ENCODE peak calls at places on chromosomes 16 and 17, in nine cellular contexts. One of them, this sample, is unnamed.

GRCh38 chr16:73025111-73025505 is 22.8 kb downstream of the ZFHX3 start:
- DNase-seq in HFFc6: no peak
- DNase-seq in effector CD4-positive, alpha-beta T cell: no peak
- DNase-seq in GM12891: no peak
- DNase-seq in CD4-positive, CD25-positive, alpha-beta regulatory T cell: no peak
- DNase-seq in progenitor cell of endocrine pancreas: no peak
- DNase-seq in left ventricle myocardium superior: peak
- DNase-seq in stimulated activated naive CD8-positive, alpha-beta T cell treated with anti-CD3 and anti-CD28 coated beads, Interleukin-15, Interleukin-2, amounts not matched to agents 100 U/mL and 50 U/mL, for 24 hours: no peak
- DNase-seq in RPMI7951: no peak
- DNase-seq in this sample: no peak

GRCh38 chr17:50262001-50262794 is 12.1 kb upstream of the TMEM92 start:
- DNase-seq in HFFc6: no peak
- DNase-seq in effector CD4-positive, alpha-beta T cell: no peak
- DNase-seq in GM12891: no peak
- DNase-seq in CD4-positive, CD25-positive, alpha-beta regulatory T cell: no peak
- DNase-seq in progenitor cell of endocrine pancreas: no peak
- DNase-seq in left ventricle myocardium superior: no peak
- DNase-seq in stimulated activated naive CD8-positive, alpha-beta T cell treated with anti-CD3 and anti-CD28 coated beads, Interleukin-15, Interleukin-2, amounts not matched to agents 100 U/mL and 50 U/mL, for 24 hours: no peak
- DNase-seq in RPMI7951: no peak
- DNase-seq in this sample: no peak

GRCh38 chr16:23505180-23505665 is 5.1 kb downstream of the GGA2 start:
- DNase-seq in HFFc6: no peak
- DNase-seq in effector CD4-positive, alpha-beta T cell: no peak
- DNase-seq in GM12891: no peak
- DNase-seq in CD4-positive, CD25-positive, alpha-beta regulatory T cell: no peak
- DNase-seq in progenitor cell of endocrine pancreas: no peak
- DNase-seq in left ventricle myocardium superior: no peak
- DNase-seq in stimulated activated naive CD8-positive, alpha-beta T cell treated with anti-CD3 and anti-CD28 coated beads, Interleukin-15, Interleukin-2, amounts not matched to agents 100 U/mL and 50 U/mL, for 24 hours: no peak
- DNase-seq in RPMI7951: no peak
- DNase-seq in this sample: peak

GRCh38 chr16:17364319-17365210 is 106.2 kb downstream of the XYLT1 start:
- DNase-seq in HFFc6: peak
- DNase-seq in effector CD4-positive, alpha-beta T cell: peak
- DNase-seq in GM12891: no peak
- DNase-seq in CD4-positive, CD25-positive, alpha-beta regulatory T cell: peak
- DNase-seq in progenitor cell of endocrine pancreas: no peak
- DNase-seq in left ventricle myocardium superior: no peak
- DNase-seq in stimulated activated naive CD8-positive, alpha-beta T cell treated with anti-CD3 and anti-CD28 coated beads, Interleukin-15, Interleukin-2, amounts not matched to agents 100 U/mL and 50 U/mL, for 24 hours: no peak
- DNase-seq in RPMI7951: peak
- DNase-seq in this sample: no peak

GRCh38 chr16:23899869-23900268 is 64.1 kb downstream of the PRKCB start:
- DNase-seq in HFFc6: no peak
- DNase-seq in effector CD4-positive, alpha-beta T cell: no peak
- DNase-seq in GM12891: no peak
- DNase-seq in CD4-positive, CD25-positive, alpha-beta regulatory T cell: no peak
- DNase-seq in progenitor cell of endocrine pancreas: no peak
- DNase-seq in left ventricle myocardium superior: no peak
- DNase-seq in stimulated activated naive CD8-positive, alpha-beta T cell treated with anti-CD3 and anti-CD28 coated beads, Interleukin-15, Interleukin-2, amounts not matched to agents 100 U/mL and 50 U/mL, for 24 hours: no peak
- DNase-seq in RPMI7951: no peak
- DNase-seq in this sample: no peak

GRCh38 chr16:74448990-74449389 is 27.7 kb upstream of the CLEC18B start:
- DNase-seq in HFFc6: peak
- DNase-seq in effector CD4-positive, alpha-beta T cell: no peak
- DNase-seq in GM12891: no peak
- DNase-seq in CD4-positive, CD25-positive, alpha-beta regulatory T cell: no peak
- DNase-seq in progenitor cell of endocrine pancreas: no peak
- DNase-seq in left ventricle myocardium superior: peak
- DNase-seq in stimulated activated naive CD8-positive, alpha-beta T cell treated with anti-CD3 and anti-CD28 coated beads, Interleukin-15, Interleukin-2, amounts not matched to agents 100 U/mL and 50 U/mL, for 24 hours: no peak
- DNase-seq in RPMI7951: peak
- DNase-seq in this sample: peak

GRCh38 chr17:17722081-17722905 is 41.0 kb downstream of the RAI1 start:
- DNase-seq in HFFc6: peak
- DNase-seq in effector CD4-positive, alpha-beta T cell: no peak
- DNase-seq in GM12891: no peak
- DNase-seq in CD4-positive, CD25-positive, alpha-beta regulatory T cell: no peak
- DNase-seq in progenitor cell of endocrine pancreas: no peak
- DNase-seq in left ventricle myocardium superior: no peak
- DNase-seq in stimulated activated naive CD8-positive, alpha-beta T cell treated with anti-CD3 and anti-CD28 coated beads, Interleukin-15, Interleukin-2, amounts not matched to agents 100 U/mL and 50 U/mL, for 24 hours: peak
- DNase-seq in RPMI7951: no peak
- DNase-seq in this sample: no peak

GRCh38 chr17:73288534-73289302 is 23.1 kb downstream of the CDC42EP4 start:
- DNase-seq in HFFc6: no peak
- DNase-seq in effector CD4-positive, alpha-beta T cell: no peak
- DNase-seq in GM12891: no peak
- DNase-seq in CD4-positive, CD25-positive, alpha-beta regulatory T cell: no peak
- DNase-seq in progenitor cell of endocrine pancreas: no peak
- DNase-seq in left ventricle myocardium superior: peak
- DNase-seq in stimulated activated naive CD8-positive, alpha-beta T cell treated with anti-CD3 and anti-CD28 coated beads, Interleukin-15, Interleukin-2, amounts not matched to agents 100 U/mL and 50 U/mL, for 24 hours: no peak
- DNase-seq in RPMI7951: no peak
- DNase-seq in this sample: peak

GRCh38 chr16:90012978-90013745 is 6.1 kb downstream of the DBNDD1 start:
- DNase-seq in HFFc6: no peak
- DNase-seq in effector CD4-positive, alpha-beta T cell: no peak
- DNase-seq in GM12891: no peak
- DNase-seq in CD4-positive, CD25-positive, alpha-beta regulatory T cell: no peak
- DNase-seq in progenitor cell of endocrine pancreas: no peak
- DNase-seq in left ventricle myocardium superior: no peak
- DNase-seq in stimulated activated naive CD8-positive, alpha-beta T cell treated with anti-CD3 and anti-CD28 coated beads, Interleukin-15, Interleukin-2, amounts not matched to agents 100 U/mL and 50 U/mL, for 24 hours: no peak
- DNase-seq in RPMI7951: no peak
- DNase-seq in this sample: no peak

GRCh38 chr16:85782476-85782875 is 16.9 kb downstream of the EMC8 start:
- DNase-seq in HFFc6: no peak
- DNase-seq in effector CD4-positive, alpha-beta T cell: no peak
- DNase-seq in GM12891: no peak
- DNase-seq in CD4-positive, CD25-positive, alpha-beta regulatory T cell: no peak
- DNase-seq in progenitor cell of endocrine pancreas: no peak
- DNase-seq in left ventricle myocardium superior: no peak
- DNase-seq in stimulated activated naive CD8-positive, alpha-beta T cell treated with anti-CD3 and anti-CD28 coated beads, Interleukin-15, Interleukin-2, amounts not matched to agents 100 U/mL and 50 U/mL, for 24 hours: no peak
- DNase-seq in RPMI7951: peak
- DNase-seq in this sample: no peak

GRCh38 chr16:14370736-14371234 is 259.3 kb downstream of the PARN start:
- DNase-seq in HFFc6: no peak
- DNase-seq in effector CD4-positive, alpha-beta T cell: no peak
- DNase-seq in GM12891: no peak
- DNase-seq in CD4-positive, CD25-positive, alpha-beta regulatory T cell: no peak
- DNase-seq in progenitor cell of endocrine pancreas: no peak
- DNase-seq in left ventricle myocardium superior: no peak
- DNase-seq in stimulated activated naive CD8-positive, alpha-beta T cell treated with anti-CD3 and anti-CD28 coated beads, Interleukin-15, Interleukin-2, amounts not matched to agents 100 U/mL and 50 U/mL, for 24 hours: no peak
- DNase-seq in RPMI7951: no peak
- DNase-seq in this sample: no peak

This sample was measured in RCC 7860.